ENCODE peak calls at places on chromosomes 3 and 15, in eight cellular contexts. H, A, R, L, F, N, Q and B are unnamed samples.

GRCh38 chr3:181417748-181418147 is 294.0 kb upstream of the SOX2 start:
- DNase-seq in Q (peak; percentile 83), H (no peak), N (no peak), L (no peak), F (no peak), A (no peak), R (no peak), B (no peak)

GRCh38 chr15:83904107-83904720 is 250.3 kb downstream of the ADAMTSL3 start:
- DNase-seq in H (no peak), R (no peak), A (peak; percentile 21), Q (no peak), N (no peak), L (no peak), F (no peak), B (no peak)

GRCh38 chr15:39429898-39430357 is 151.0 kb upstream of the THBS1 start:
- DNase-seq in R (no peak), F (no peak), A (no peak), Q (no peak), L (no peak), N (no peak), H (no peak), B (no peak)

GRCh38 chr3:143119974-143120715 is 574 bp downstream of the CHST2 start:
- DNase-seq in Q (no peak), F (peak; percentile 30), L (peak; percentile 84), A (no peak), H (no peak), R (peak; percentile 47), N (no peak), B (peak; percentile 14)

GRCh38 chr3:113668015-113668414 is 28.4 kb downstream of the USF3 start:
- DNase-seq in F (no peak), L (no peak), N (no peak), R (no peak), H (no peak), Q (no peak), A (no peak), B (no peak)

GRCh38 chr15:45150481-45150880 is 20.7 kb downstream of the DUOX1 start:
- DNase-seq in R (no peak), N (no peak), Q (no peak), H (no peak), L (no peak), F (no peak), A (no peak), B (no peak)

GRCh38 chr15:27686376-27686775 is 412.7 kb downstream of the OCA2 start:
- DNase-seq in F (no peak), N (no peak), Q (no peak), A (no peak), L (no peak), R (no peak), H (no peak), B (no peak)

GRCh38 chr15:80970018-80970657 is 19.5 kb downstream of the MESD start:
- DNase-seq in Q (peak; percentile 57), H (peak; percentile 52), A (peak; percentile 57), F (peak; percentile 53), L (no peak), N (peak; percentile 68), R (no peak), B (peak; percentile 52)

GRCh38 chr3:51819709-51820406 is 40.8 kb upstream of the IQCF6 start:
- DNase-seq in Q (no peak), H (no peak), R (peak; percentile 85), N (no peak), L (no peak), F (no peak), A (no peak), B (no peak)

GRCh38 chr3:55540579-55540978 is 53.5 kb upstream of the WNT5A start:
- DNase-seq in N (no peak), Q (no peak), R (no peak), L (no peak), H (no peak), A (no peak), F (no peak), B (no peak)

GRCh38 chr3:20861454-20861853 is 675.4 kb upstream of the SGO1 start:
- DNase-seq in F (no peak), Q (no peak), A (no peak), L (no peak), R (no peak), N (no peak), H (no peak), B (no peak)

GRCh38 chr3:24550588-24550987 is 55.9 kb upstream of the THRB start:
- DNase-seq in L (no peak), H (no peak), A (no peak), Q (no peak), R (no peak), F (no peak), N (no peak), B (no peak)

GRCh38 chr3:195312714-195313113 is 41.8 kb upstream of the XXYLT1 start:
- DNase-seq in R (no peak), F (no peak), A (no peak), H (no peak), L (no peak), Q (no peak), N (no peak), B (no peak)

GRCh38 chr15:31442203-31443090 is 115.8 kb downstream of the KLF13 start:
- DNase-seq in R (no peak), Q (peak; percentile 53), N (no peak), H (no peak), F (no peak), L (no peak), A (no peak), B (no peak)

GRCh38 chr3:112086857-112087524 is 802 bp downstream of the C3orf52 start:
- DNase-seq in N (no peak), F (no peak), Q (no peak), A (no peak), L (no peak), R (no peak), H (no peak), B (no peak)

GRCh38 chr3:62167566-62168262 is 205.6 kb downstream of the FEZF2 start:
- DNase-seq in A (no peak), Q (no peak), R (no peak), H (no peak), F (peak; percentile 46), N (no peak), L (no peak), B (no peak)

GRCh38 chr3:132695422-132695821 is 26.8 kb downstream of the NPHP3 start:
- DNase-seq in Q (no peak), R (no peak), H (no peak), F (no peak), A (no peak), L (no peak), N (no peak), B (no peak)

GRCh38 chr3:126816323-126816722 is 112.3 kb downstream of the CHCHD6 start:
- DNase-seq in A (no peak), Q (no peak), N (no peak), H (no peak), F (no peak), L (no peak), R (no peak), B (no peak)

GRCh38 chr3:11924518-11924917 is 77.8 kb upstream of the TAMM41 start:
- DNase-seq in R (no peak), A (no peak), Q (no peak), N (no peak), L (no peak), F (no peak), H (no peak), B (no peak)

GRCh38 chr3:89227218-89227617 is 119.8 kb downstream of the EPHA3 start:
- DNase-seq in A (no peak), R (no peak), N (no peak), Q (no peak), H (no peak), F (no peak), L (no peak), B (no peak)

GRCh38 chr3:170598091-170598502 is 12.2 kb upstream of the SLC7A14 start:
- DNase-seq in R (no peak), N (no peak), A (no peak), H (no peak), Q (no peak), L (no peak), F (no peak), B (no peak)

GRCh38 chr3:63914312-63914711 is 2.1 kb upstream of the SCAANT1 start:
- DNase-seq in F (no peak), H (peak; percentile 62), N (peak; percentile 68), Q (no peak), R (no peak), A (peak; percentile 80), L (no peak), B (no peak)

GRCh38 chr3:112376996-112377395 is 44.0 kb downstream of the CD200 start:
- DNase-seq in R (no peak), A (no peak), Q (no peak), F (no peak), H (no peak), N (no peak), L (no peak), B (no peak)

GRCh38 chr3:33699275-33699674 is 18.8 kb downstream of the CLASP2 start:
- DNase-seq in F (no peak), H (no peak), Q (no peak), N (no peak), A (no peak), L (no peak), R (no peak), B (no peak)
- H3K9me3 ChIP-seq in F (peaks cover 14% of the 10 kb centered on the region), H (no peaks in the 10 kb centered on the region), Q (peaks cover 2% of the 10 kb centered on the region), N (no peaks in the 10 kb centered on the region), A (no peaks in the 10 kb centered on the region), L (no peaks in the 10 kb centered on the region), R (no peaks in the 10 kb centered on the region), B (no peaks in the 10 kb centered on the region)

GRCh38 chr15:93296786-93297500 is 207.9 kb upstream of the RGMA start:
- DNase-seq in A (no peak), F (no peak), H (no peak), Q (no peak), N (no peak), R (no peak), L (no peak), B (no peak)
- H3K9me3 ChIP-seq in A (no peaks in the 10 kb centered on the region), F (no peaks in the 10 kb centered on the region), H (no peaks in the 10 kb centered on the region), Q (no peaks in the 10 kb centered on the region), N (no peaks in the 10 kb centered on the region), R (no peaks in the 10 kb centered on the region), L (no peaks in the 10 kb centered on the region), B (no peaks in the 10 kb centered on the region)

GRCh38 chr15:25775317-25775912 is 87.7 kb downstream of the ATP10A start:
- DNase-seq in H (no peak), L (no peak), R (no peak), N (peak; percentile 85), F (peak; percentile 85), Q (no peak), A (peak; percentile 23), B (no peak)
- H3K9me3 ChIP-seq in H (no peaks in the 10 kb centered on the region), L (no peaks in the 10 kb centered on the region), R (no peaks in the 10 kb centered on the region), N (no peaks in the 10 kb centered on the region), F (no peaks in the 10 kb centered on the region), Q (no peaks in the 10 kb centered on the region), A (no peaks in the 10 kb centered on the region), B (no peaks in the 10 kb centered on the region)

GRCh38 chr15:87760915-87761314 is 495.6 kb downstream of the NTRK3 start:
- DNase-seq in L (no peak), F (no peak), A (no peak), H (no peak), N (no peak), R (no peak), Q (no peak), B (no peak)
- H3K9me3 ChIP-seq in L (no peaks in the 10 kb centered on the region), F (no peaks in the 10 kb centered on the region), A (no peaks in the 10 kb centered on the region), H (no peaks in the 10 kb centered on the region), N (no peaks in the 10 kb centered on the region), R (no peaks in the 10 kb centered on the region), Q (no peaks in the 10 kb centered on the region), B (no peaks in the 10 kb centered on the region)

DNA sequence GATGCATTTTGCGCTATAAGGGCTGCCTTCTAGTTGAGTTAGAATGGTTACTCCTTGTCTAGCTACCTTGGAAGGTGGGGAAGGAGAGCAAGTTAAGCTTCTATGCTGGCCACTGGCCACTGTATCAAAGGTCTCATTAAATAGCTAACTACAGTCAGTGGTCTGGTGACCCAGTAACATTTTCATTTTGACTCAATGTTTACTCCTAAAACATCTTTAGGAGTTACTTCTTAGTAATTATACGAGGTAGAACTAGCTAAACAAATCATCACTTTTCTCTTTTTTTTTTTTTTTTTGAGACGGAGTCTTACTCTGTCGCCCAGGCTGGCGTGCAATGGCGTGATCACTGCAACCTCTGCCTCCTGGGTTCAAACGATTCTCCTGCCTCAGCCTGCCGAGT is 26.7 kb downstream of the ETV5 start:
- DNase-seq in H (no peak), A (no peak), F (no peak), N (no peak), R (no peak), Q (no peak), L (no peak), B (no peak)
- H3K9me3 ChIP-seq in H (no peaks in the 10 kb centered on the region), A (no peaks in the 10 kb centered on the region), F (no peaks in the 10 kb centered on the region), N (no peaks in the 10 kb centered on the region), R (no peaks in the 10 kb centered on the region), Q (no peaks in the 10 kb centered on the region), L (no peaks in the 10 kb centered on the region), B (no peaks in the 10 kb centered on the region)